ENCODE peak calls at places on chromosome 20, in seven cellular contexts. One of them, this sample, is unnamed.

GRCh38 chr20:60117040-60117439 is 158.8 kb downstream of the CDH26 start:
- DNase-seq in aorta: no peak
- DNase-seq in GM23248: peak
- DNase-seq in cardiac muscle cell: no peak
- DNase-seq in A549: no peak
- DNase-seq in A673: peak
- DNase-seq in H9: no peak
- DNase-seq in this sample: no peak

GRCh38 chr20:51712501-51713212 is 55.5 kb downstream of the ATP9A start:
- DNase-seq in A549: peak
- DNase-seq in aorta: no peak
- DNase-seq in GM23248: peak
- DNase-seq in cardiac muscle cell: peak
- DNase-seq in A673: peak
- DNase-seq in H9: peak
- DNase-seq in this sample: peak

GRCh38 chr20:2919518-2920245 is 46.4 kb downstream of the PTPRA start:
- DNase-seq in A549: no peak
- DNase-seq in aorta: no peak
- DNase-seq in H9: no peak
- DNase-seq in cardiac muscle cell: no peak
- DNase-seq in GM23248: peak
- DNase-seq in A673: no peak
- DNase-seq in this sample: no peak

GRCh38 chr20:227439-228105 is 514 bp downstream of the DEFB129 start:
- DNase-seq in A549: no peak
- DNase-seq in cardiac muscle cell: no peak
- DNase-seq in H9: no peak
- DNase-seq in A673: no peak
- DNase-seq in aorta: no peak
- DNase-seq in GM23248: no peak
- DNase-seq in this sample: no peak

GRCh38 chr20:15253431-15253830 is 916.0 kb upstream of the FLRT3 start:
- DNase-seq in A673: no peak
- DNase-seq in GM23248: no peak
- DNase-seq in A549: no peak
- DNase-seq in cardiac muscle cell: no peak
- DNase-seq in H9: no peak
- DNase-seq in aorta: no peak
- DNase-seq in this sample: no peak

GRCh38 chr20:6636209-6637159 is 131.0 kb upstream of the BMP2 start:
- DNase-seq in aorta: no peak
- DNase-seq in GM23248: peak
- DNase-seq in A673: peak
- DNase-seq in cardiac muscle cell: peak
- DNase-seq in A549: peak
- DNase-seq in H9: no peak
- DNase-seq in this sample: no peak

GRCh38 chr20:63070301-63070625 is 63.5 kb upstream of the BHLHE23 start:
- DNase-seq in GM23248: no peak
- DNase-seq in A673: no peak
- DNase-seq in H9: no peak
- DNase-seq in cardiac muscle cell: no peak
- DNase-seq in A549: no peak
- DNase-seq in aorta: peak
- DNase-seq in this sample: no peak

GRCh38 chr20:47540443-47541354 is 39.0 kb downstream of the NCOA3 start:
- DNase-seq in A673: peak
- DNase-seq in A549: peak
- DNase-seq in H9: no peak
- DNase-seq in aorta: no peak
- DNase-seq in cardiac muscle cell: peak
- DNase-seq in GM23248: peak
- DNase-seq in this sample: no peak

GRCh38 chr20:5642155-5642981 is 107.8 kb upstream of the SHLD1 start:
- DNase-seq in GM23248: peak
- DNase-seq in aorta: no peak
- DNase-seq in A549: no peak
- DNase-seq in A673: peak
- DNase-seq in cardiac muscle cell: peak
- DNase-seq in H9: no peak
- DNase-seq in this sample: no peak

GRCh38 chr20:62955519-62956386 is 3.2 kb downstream of the SLC17A9 start:
- DNase-seq in H9: no peak
- DNase-seq in cardiac muscle cell: no peak
- DNase-seq in GM23248: no peak
- DNase-seq in aorta: peak
- DNase-seq in A549: no peak
- DNase-seq in A673: no peak
- DNase-seq in this sample: no peak

GRCh38 chr20:62400021-62400420 is 7.1 kb downstream of the CABLES2 start:
- DNase-seq in A673: no peak
- DNase-seq in H9: no peak
- DNase-seq in cardiac muscle cell: no peak
- DNase-seq in aorta: no peak
- DNase-seq in GM23248: no peak
- DNase-seq in A549: no peak
- DNase-seq in this sample: no peak

GRCh38 chr20:47551841-47552240 is 50.2 kb downstream of the NCOA3 start:
- DNase-seq in aorta: no peak
- DNase-seq in A549: peak
- DNase-seq in cardiac muscle cell: no peak
- DNase-seq in GM23248: peak
- DNase-seq in H9: no peak
- DNase-seq in A673: no peak
- DNase-seq in this sample: no peak

GRCh38 chr20:35226126-35226774 is at the start of gene MMP24:
- DNase-seq in A673: no peak
- DNase-seq in GM23248: no peak
- DNase-seq in aorta: no peak
- DNase-seq in H9: peak
- DNase-seq in A549: no peak
- DNase-seq in cardiac muscle cell: no peak
- DNase-seq in this sample: no peak

GRCh38 chr20:47740225-47741184 is 44.8 kb downstream of the SULF2 start:
- DNase-seq in aorta: peak
- DNase-seq in H9: peak
- DNase-seq in GM23248: no peak
- DNase-seq in A673: peak
- DNase-seq in cardiac muscle cell: peak
- DNase-seq in A549: peak
- DNase-seq in this sample: no peak

GRCh38 chr20:31663524-31663837 is 25.8 kb downstream of the COX4I2 start:
- DNase-seq in A549: no peak
- DNase-seq in aorta: no peak
- DNase-seq in A673: no peak
- DNase-seq in cardiac muscle cell: no peak
- DNase-seq in GM23248: no peak
- DNase-seq in H9: no peak
- DNase-seq in this sample: no peak

DNA sequence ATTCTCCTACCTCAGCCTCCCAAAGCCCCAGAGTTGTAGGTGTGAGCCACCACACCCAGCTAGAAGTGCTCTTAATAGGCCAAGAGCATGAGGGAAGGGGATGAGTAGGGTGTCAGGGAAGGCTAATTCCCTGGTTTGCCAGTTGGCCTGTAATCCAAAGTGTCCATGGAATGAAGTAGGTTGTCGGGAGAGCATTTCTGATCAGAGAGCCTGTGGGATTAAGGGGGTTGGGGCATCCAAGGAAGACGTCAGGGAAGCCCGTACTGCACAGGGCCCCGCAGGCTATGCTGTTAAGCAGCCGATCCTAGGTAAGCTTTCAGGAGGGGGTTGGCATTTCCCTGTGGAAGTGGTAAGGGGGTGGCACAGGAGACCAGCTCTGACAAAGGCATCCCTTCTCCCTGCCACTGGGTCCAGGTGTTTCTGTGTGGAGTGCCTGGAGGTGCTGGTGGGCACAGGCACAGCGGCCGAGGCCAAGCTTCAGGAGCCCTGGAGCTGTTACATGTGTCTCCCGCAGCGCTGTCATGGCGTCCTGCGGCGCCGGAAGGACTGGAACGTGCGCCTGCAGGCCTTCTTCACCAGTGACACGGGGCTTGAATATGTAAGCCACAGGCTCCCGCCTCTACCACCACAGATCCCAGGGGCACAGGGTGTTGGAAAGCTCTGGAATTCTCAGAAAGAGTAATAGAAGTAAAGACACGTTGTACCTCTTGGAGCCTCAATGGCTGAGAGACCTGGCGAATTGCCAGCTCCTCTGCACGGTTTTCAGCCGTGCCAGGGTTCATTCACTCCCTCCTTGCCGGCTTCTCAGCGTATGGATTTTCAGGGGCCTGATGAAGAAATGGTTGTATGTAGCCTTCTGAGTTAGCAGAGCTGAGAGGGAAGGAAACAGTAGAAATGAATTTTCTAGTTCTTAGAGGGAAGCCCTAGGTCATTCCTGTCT is 21.4 kb upstream of the MAPRE1 start:
- DNase-seq in cardiac muscle cell: no peak
- DNase-seq in A673: no peak
- DNase-seq in aorta: no peak
- DNase-seq in A549: no peak
- DNase-seq in GM23248: no peak
- DNase-seq in H9: no peak
- DNase-seq in this sample: no peak
- H3K27ac ChIP-seq in cardiac muscle cell: no peak
- H3K27ac ChIP-seq in A673: no peak
- H3K27ac ChIP-seq in aorta: no peak
- H3K27ac ChIP-seq in A549: no peak
- H3K27ac ChIP-seq in GM23248: no peak
- H3K27ac ChIP-seq in H9: no peak
- H3K27ac ChIP-seq in this sample: no peak

DNA sequence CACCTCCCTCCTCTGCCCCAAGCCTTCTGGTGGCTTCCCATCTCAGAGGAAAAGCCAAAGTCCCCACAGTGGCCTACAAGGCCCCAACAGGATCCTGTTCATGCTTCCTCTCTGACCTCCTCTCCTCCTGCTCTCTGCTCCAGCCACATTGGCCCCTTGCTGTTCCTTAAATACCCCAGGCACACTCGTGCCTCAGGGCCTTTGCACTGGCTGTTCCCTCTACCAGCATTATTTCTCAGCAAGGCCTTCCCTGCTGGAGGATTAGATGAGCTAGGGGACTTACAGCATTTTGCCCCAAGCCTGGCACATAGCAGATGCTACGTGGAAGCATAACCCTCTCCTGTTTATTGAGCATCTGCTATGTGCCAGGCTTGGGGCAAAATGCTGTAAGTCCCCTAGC is 7.8 kb downstream of the CCN5 start:
- DNase-seq in GM23248: no peak
- DNase-seq in aorta: no peak
- DNase-seq in A549: no peak
- DNase-seq in cardiac muscle cell: no peak
- DNase-seq in A673: no peak
- DNase-seq in H9: no peak
- DNase-seq in this sample: no peak
- H3K27ac ChIP-seq in GM23248: no peak
- H3K27ac ChIP-seq in aorta: no peak
- H3K27ac ChIP-seq in A549: peak
- H3K27ac ChIP-seq in cardiac muscle cell: no peak
- H3K27ac ChIP-seq in A673: no peak
- H3K27ac ChIP-seq in H9: no peak
- H3K27ac ChIP-seq in this sample: no peak

GRCh38 chr20:10647471-10647870 is 26.3 kb downstream of the JAG1 start:
- DNase-seq in A673: peak
- DNase-seq in A549: no peak
- DNase-seq in GM23248: peak
- DNase-seq in cardiac muscle cell: no peak
- DNase-seq in H9: no peak
- DNase-seq in aorta: no peak
- DNase-seq in this sample: no peak

GRCh38 chr20:10649817-10650200 is 24.0 kb downstream of the JAG1 start:
- DNase-seq in A673: no peak
- DNase-seq in GM23248: no peak
- DNase-seq in aorta: no peak
- DNase-seq in A549: no peak
- DNase-seq in cardiac muscle cell: no peak
- DNase-seq in H9: no peak
- DNase-seq in this sample: no peak

GRCh38 chr20:10647909-10648308 is 25.9 kb downstream of the JAG1 start:
- DNase-seq in A673: no peak
- DNase-seq in A549: no peak
- DNase-seq in cardiac muscle cell: no peak
- DNase-seq in H9: no peak
- DNase-seq in GM23248: no peak
- DNase-seq in aorta: no peak
- DNase-seq in this sample: no peak

GRCh38 chr20:10648651-10649050 is 25.1 kb downstream of the JAG1 start:
- DNase-seq in H9: no peak
- DNase-seq in A673: no peak
- DNase-seq in aorta: no peak
- DNase-seq in GM23248: peak
- DNase-seq in cardiac muscle cell: peak
- DNase-seq in A549: no peak
- DNase-seq in this sample: no peak

DNA sequence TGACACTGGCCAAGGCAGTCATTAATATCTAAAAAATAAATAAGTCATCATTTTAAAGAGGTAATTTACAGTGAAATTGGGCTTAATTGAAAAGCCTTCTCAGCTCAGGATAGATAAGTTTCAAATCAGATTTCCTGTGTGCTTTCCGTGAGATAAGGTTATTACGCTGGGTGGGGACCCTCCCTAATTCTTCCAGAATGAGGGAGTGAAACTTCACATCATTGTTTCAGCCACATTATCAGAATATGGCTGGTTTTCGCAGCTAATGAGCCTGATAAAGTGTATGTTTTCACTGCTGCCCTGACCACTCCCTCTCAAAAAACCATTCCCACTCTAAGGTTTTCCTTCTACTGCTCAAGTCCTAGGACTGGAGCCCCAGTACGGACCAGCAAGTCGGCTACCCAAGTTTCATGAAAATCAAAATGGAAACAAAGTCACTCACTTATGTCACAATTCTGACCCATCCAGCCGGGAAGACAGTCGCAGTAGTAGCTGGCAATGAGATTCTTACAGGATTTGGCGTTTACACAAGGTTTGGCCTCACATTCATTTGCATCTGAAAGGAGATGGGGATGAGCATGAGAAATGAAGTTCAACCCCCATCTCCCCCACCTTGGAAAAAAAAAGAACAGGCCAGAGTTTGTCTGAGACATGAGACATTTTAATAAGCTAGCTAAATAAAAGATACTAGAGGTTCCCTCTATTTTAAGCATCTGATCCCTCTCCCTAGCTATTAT is 24.6 kb downstream of the JAG1 start:
- DNase-seq in H9: no peak
- DNase-seq in A549: no peak
- DNase-seq in cardiac muscle cell: no peak
- DNase-seq in aorta: no peak
- DNase-seq in A673: no peak
- DNase-seq in GM23248: no peak
- DNase-seq in this sample: no peak
- H3K27ac ChIP-seq in H9: no peak
- H3K27ac ChIP-seq in A549: no peak
- H3K27ac ChIP-seq in cardiac muscle cell: peak
- H3K27ac ChIP-seq in aorta: peak
- H3K27ac ChIP-seq in A673: peak
- H3K27ac ChIP-seq in GM23248: no peak
- H3K27ac ChIP-seq in this sample: no peak

GRCh38 chr20:39829713-39830112 is 859.3 kb downstream of the MAFB start:
- DNase-seq in GM23248: no peak
- DNase-seq in cardiac muscle cell: no peak
- DNase-seq in aorta: no peak
- DNase-seq in H9: no peak
- DNase-seq in A673: peak
- DNase-seq in A549: no peak
- DNase-seq in this sample: no peak
- H3K27ac ChIP-seq in GM23248: no peak
- H3K27ac ChIP-seq in cardiac muscle cell: no peak
- H3K27ac ChIP-seq in aorta: no peak
- H3K27ac ChIP-seq in H9: no peak
- H3K27ac ChIP-seq in A673: no peak
- H3K27ac ChIP-seq in A549: no peak
- H3K27ac ChIP-seq in this sample: no peak

GRCh38 chr20:37355252-37356180 is 9.6 kb downstream of the SRC start:
- DNase-seq in aorta: no peak
- DNase-seq in A673: no peak
- DNase-seq in GM23248: no peak
- DNase-seq in A549: no peak
- DNase-seq in H9: no peak
- DNase-seq in cardiac muscle cell: no peak
- DNase-seq in this sample: no peak
- H3K27ac ChIP-seq in aorta: peak
- H3K27ac ChIP-seq in A673: no peak
- H3K27ac ChIP-seq in GM23248: no peak
- H3K27ac ChIP-seq in A549: peak
- H3K27ac ChIP-seq in H9: no peak
- H3K27ac ChIP-seq in cardiac muscle cell: no peak
- H3K27ac ChIP-seq in this sample: no peak